ENCODE peak calls at places on chromosome 10, in five cellular contexts. B, M, W, T and P are unnamed samples.

GRCh38 chr10:88911121-88911520 is 31.1 kb downstream of the STAMBPL1 start:
- DNase-seq in T (no peak), W (no peak), B (no peak), M (no peak), P (no peak)

GRCh38 chr10:133377025-133377817 is 1.8 kb upstream of the PAOX start:
- DNase-seq in B (no peak), M (no peak), W (no peak), T (no peak), P (no peak)

GRCh38 chr10:11208243-11208642 is 190.6 kb downstream of the CELF2 start:
- DNase-seq in W (no peak), B (no peak), M (no peak), T (no peak), P (no peak)

GRCh38 chr10:122648599-122649428 is 50.8 kb downstream of the C10orf120 start:
- DNase-seq in B (no peak), T (no peak), M (no peak), W (peak; percentile 77), P (peak; percentile 50)

GRCh38 chr10:11533328-11533781 is 78.1 kb downstream of the USP6NL start:
- DNase-seq in M (peak; percentile 3), W (no peak), B (no peak), T (no peak), P (peak; percentile 44)

GRCh38 chr10:96124230-96125141 is 5.6 kb upstream of the ZNF518A start:
- DNase-seq in B (no peak), T (no peak), M (no peak), W (peak; percentile 75), P (peak; percentile 74)

GRCh38 chr10:60863796-60864195 is 80.2 kb downstream of the RHOBTB1 start:
- DNase-seq in T (no peak), M (no peak), B (no peak), W (no peak), P (no peak)

GRCh38 chr10:22849077-22849810 is 78.6 kb upstream of the ARMC3 start:
- DNase-seq in T (no peak), W (peak; percentile 84), B (no peak), M (no peak), P (peak; percentile 81)

GRCh38 chr10:78954009-78954297 is 114.8 kb upstream of the ZMIZ1 start:
- DNase-seq in B (no peak), T (no peak), M (no peak), W (no peak), P (no peak)

GRCh38 chr10:30391266-30391665 is 42.2 kb upstream of the MTPAP start:
- DNase-seq in B (no peak), W (no peak), T (no peak), M (no peak), P (no peak)

GRCh38 chr10:32446701-32447406 is 914 bp downstream of the CCDC7 start:
- DNase-seq in M (no peak), W (no peak), T (no peak), B (no peak), P (no peak)

GRCh38 chr10:6010569-6010968 is 33.2 kb upstream of the IL15RA start:
- DNase-seq in B (no peak), T (no peak), W (no peak), M (no peak), P (no peak)

GRCh38 chr10:15169555-15170407 is 1.3 kb upstream of the NMT2 start:
- DNase-seq in M (no peak), W (peak; percentile 16), B (no peak), T (no peak), P (no peak)

GRCh38 chr10:17200885-17201164 is 647 bp downstream of the TRDMT1 start:
- DNase-seq in M (no peak), B (no peak), W (peak; percentile 54), T (no peak), P (peak; percentile 63)

GRCh38 chr10:33365871-33366411 is 31.5 kb upstream of the NRP1 start:
- DNase-seq in W (no peak), B (peak; percentile 92), T (peak; percentile 97), M (peak; percentile 93), P (peak; percentile 89)

GRCh38 chr10:58431903-58432302 is 46.7 kb downstream of the TFAM start:
- DNase-seq in B (no peak), M (no peak), W (no peak), T (no peak), P (no peak)

GRCh38 chr10:132906836-132907235 is 35.5 kb downstream of the CFAP46 start:
- DNase-seq in T (no peak), M (no peak), W (no peak), B (no peak), P (no peak)

GRCh38 chr10:118452098-118452497 is 110.0 kb upstream of the FAM204A start:
- DNase-seq in M (no peak), B (no peak), W (no peak), T (no peak), P (no peak)

GRCh38 chr10:123149162-123149567 is 1.2 kb downstream of the HMX2 start:
- DNase-seq in T (no peak), W (no peak), M (no peak), B (no peak), P (no peak)

GRCh38 chr10:121616291-121616690 is 18.0 kb upstream of the FGFR2 start:
- DNase-seq in M (no peak), T (no peak), W (no peak), B (no peak), P (no peak)

GRCh38 chr10:132422169-132422691 is 25.2 kb downstream of the PWWP2B start:
- DNase-seq in M (no peak), B (no peak), W (peak; percentile 36), T (no peak), P (no peak)

GRCh38 chr10:126459878-126460481 is 71.7 kb upstream of the ADAM12 start:
- DNase-seq in W (no peak), B (peak; percentile 70), T (peak; percentile 91), M (peak; percentile 96), P (peak; percentile 86)

GRCh38 chr10:48476279-48476982 is 128.4 kb downstream of the ARHGAP22 start:
- DNase-seq in B (no peak), T (no peak), M (no peak), W (no peak), P (peak; percentile 42)

GRCh38 chr10:4771554-4772201 is 54.3 kb upstream of the AKR1E2 start:
- DNase-seq in M (no peak), W (no peak), B (no peak), T (no peak), P (peak; percentile 64)

GRCh38 chr10:93083743-93084539 is 10.2 kb downstream of the CYP26A1 start:
- DNase-seq in B (no peak), W (no peak), T (no peak), M (no peak), P (no peak)

GRCh38 chr10:45183174-45183573 is 132.2 kb downstream of the OR13A1 start:
- DNase-seq in W (no peak), M (no peak), B (no peak), T (no peak), P (no peak)

GRCh38 chr10:72171175-72171630 is 44.6 kb upstream of the ANAPC16 start:
- DNase-seq in T (peak; percentile 94), M (peak; percentile 92), B (peak; percentile 34), W (peak; percentile 26), P (peak; percentile 85)

GRCh38 chr10:5860039-5860438 is 29.7 kb downstream of the ANKRD16 start:
- DNase-seq in W (no peak), T (no peak), B (no peak), M (no peak), P (no peak)

GRCh38 chr10:9096288-9096687 is 1041.8 kb downstream of the GATA3 start:
- DNase-seq in M (no peak), W (no peak), T (no peak), B (no peak), P (no peak)

GRCh38 chr10:120112809-120113208 is 220.3 kb downstream of the SEC23IP start:
- DNase-seq in T (no peak), M (no peak), W (no peak), B (no peak), P (no peak)

GRCh38 chr10:25725917-25726716 is 207.9 kb upstream of the MYO3A start:
- DNase-seq in T (peak; percentile 29), W (peak; percentile 42), B (peak; percentile 28), M (peak; percentile 58), P (peak; percentile 74)

GRCh38 chr10:70265032-70265689 is 18.6 kb downstream of the NPFFR1 start:
- DNase-seq in T (no peak), M (no peak), B (no peak), W (peak; percentile 45), P (no peak)
- TF ChIP-seq CTCF in T (peak; percentile 55), M (peak; percentile 61), B (no peak), W (peak; percentile 31), P (peak; percentile 26)

GRCh38 chr10:43203491-43204393 is 63.1 kb downstream of the RASGEF1A start:
- DNase-seq in T (no peak), M (no peak), B (no peak), W (peak; percentile 49), P (peak; percentile 15)
- H3K4me3 ChIP-seq in T (no peak overlapping the region), M (no peak overlapping the region), B (no peak overlapping the region), W (no peak overlapping the region), P (peak overlapping the region; percentile 42)

GRCh38 chr10:106401161-106401560 is 763.3 kb downstream of the SORCS1 start:
- DNase-seq in B (no peak), W (no peak), M (no peak), T (no peak), P (peak; percentile 56)
- TF ChIP-seq CTCF in B (no peak), W (no peak), M (peak; percentile 66), T (peak; percentile 15), P (peak; percentile 59)

GRCh38 chr10:52348037-52348564 is 34.0 kb downstream of the DKK1 start:
- DNase-seq in W (no peak), M (no peak), T (no peak), B (no peak), P (no peak)

GRCh38 chr10:52346394-52347326 is 32.6 kb downstream of the DKK1 start:
- DNase-seq in B (no peak), W (no peak), M (no peak), T (no peak), P (no peak)

GRCh38 chr10:52343439-52343838 is 29.4 kb downstream of the DKK1 start:
- DNase-seq in M (no peak), T (no peak), W (no peak), B (no peak), P (no peak)

GRCh38 chr10:52351911-52352310 is 37.8 kb downstream of the DKK1 start:
- DNase-seq in M (no peak), T (no peak), B (peak; percentile 80), W (no peak), P (no peak)

DNA sequence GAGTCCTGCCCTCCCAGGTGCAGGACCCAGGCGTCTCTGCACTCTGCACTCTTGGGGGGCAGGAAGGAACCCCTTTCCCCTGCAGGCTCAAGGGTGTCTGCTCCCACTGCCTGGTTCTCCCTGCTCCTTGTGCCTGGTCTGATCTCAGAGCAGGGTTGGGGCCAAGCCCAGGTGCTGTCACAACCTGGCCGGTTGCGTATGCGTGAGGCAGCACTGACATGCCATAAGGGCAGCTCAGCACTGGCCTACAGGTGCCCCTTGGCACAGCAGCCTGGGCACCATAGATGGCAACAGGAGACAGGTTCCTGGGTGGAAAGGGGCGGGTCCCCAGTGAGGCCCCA is 33.2 kb downstream of the DKK1 start:
- DNase-seq in M (no peak), T (no peak), B (no peak), W (no peak), P (no peak)
- H3K4me3 ChIP-seq in M (no peak overlapping the region), T (no peak overlapping the region), B (no peak overlapping the region), W (no peak overlapping the region), P (no peak overlapping the region)

DNA sequence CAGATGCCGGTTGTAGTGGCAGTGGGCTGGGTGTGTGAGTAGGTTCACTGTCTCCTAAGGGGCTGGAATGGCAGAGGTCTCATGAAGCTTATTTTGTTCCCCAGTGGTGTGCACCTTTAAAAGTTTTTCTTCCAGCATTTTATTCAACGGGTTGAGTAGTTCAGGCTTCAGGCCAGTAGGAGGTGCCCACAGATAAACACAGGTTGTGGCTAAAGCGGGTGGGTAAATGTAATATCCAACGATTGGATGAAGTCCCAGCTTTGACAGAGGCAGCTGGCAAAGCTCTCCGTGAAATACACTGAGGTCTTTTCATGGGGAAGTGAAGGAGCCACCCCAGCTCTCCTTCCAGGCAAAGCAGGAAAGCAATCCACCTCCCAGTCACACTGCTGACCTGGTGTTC is 339.8 kb upstream of the LRRTM3 start:
- DNase-seq in W (peak; percentile 13), T (no peak), M (no peak), B (no peak), P (peak; percentile 6)
- TF ChIP-seq CTCF in W (no peak), T (no peak), M (peak; percentile 58), B (no peak), P (no peak)